ENCODE peak calls at places on chromosomes 6 and 20, in ten cellular contexts. R, Y, U, L, M, T, V, K, O and X are unnamed samples.

GRCh38 chr6:136511397-136511796 is 38.8 kb downstream of the MAP7 start:
- DNase-seq in M (no peak), L (no peak), V (no peak), T (no peak), R (no peak), U (no peak), O (no peak), Y (no peak), K (no peak), X (no peak)

GRCh38 chr6:79946773-79947190 is 571 bp downstream of the ELOVL4 start:
- DNase-seq in K (peak), Y (no peak), R (peak), T (no peak), O (no peak), M (peak), L (peak), V (peak), U (peak), X (peak)

GRCh38 chr6:148203970-148204369 is 138.7 kb upstream of the SASH1 start:
- DNase-seq in R (no peak), V (no peak), T (no peak), O (no peak), L (no peak), Y (no peak), U (no peak), K (peak), M (peak), X (peak)

GRCh38 chr6:132401941-132402275 is 633 bp upstream of the MOXD1 start:
- DNase-seq in R (no peak), U (no peak), L (no peak), K (no peak), M (no peak), V (peak), O (no peak), Y (no peak), T (no peak), X (no peak)

GRCh38 chr20:49948178-49948577 is 12.0 kb downstream of the RNF114 start:
- DNase-seq in Y (no peak), R (no peak), U (no peak), T (no peak), K (no peak), V (no peak), M (no peak), L (no peak), O (no peak), X (no peak)

GRCh38 chr6:14922306-14922705 is 323.6 kb upstream of the JARID2 start:
- DNase-seq in V (peak), O (no peak), R (no peak), U (no peak), K (no peak), M (no peak), Y (no peak), L (no peak), T (no peak), X (no peak)

GRCh38 chr20:59605691-59606364 is 1.5 kb downstream of the PHACTR3 start:
- DNase-seq in K (no peak), R (no peak), U (no peak), T (no peak), L (no peak), Y (no peak), M (no peak), O (no peak), V (peak), X (no peak)

GRCh38 chr6:170063851-170064617 is 226.8 kb downstream of the DLL1 start:
- DNase-seq in U (no peak), L (no peak), V (no peak), Y (no peak), R (no peak), K (no peak), T (peak), O (no peak), M (no peak), X (no peak)

GRCh38 chr20:20358801-20359200 is 9.1 kb upstream of the INSM1 start:
- DNase-seq in R (no peak), O (no peak), U (no peak), K (no peak), T (no peak), L (no peak), M (no peak), V (no peak), Y (no peak), X (no peak)

GRCh38 chr6:7730411-7730810 is 4.5 kb downstream of the BMP6 start:
- DNase-seq in Y (no peak), O (no peak), L (no peak), K (no peak), T (no peak), R (no peak), M (no peak), V (no peak), U (no peak), X (no peak)

GRCh38 chr6:75932067-75932466 is 140.4 kb downstream of the IMPG1 start:
- DNase-seq in V (peak), K (peak), O (peak), L (peak), M (peak), T (no peak), U (no peak), Y (no peak), R (no peak), X (no peak)

GRCh38 chr6:35483892-35484645 is 12.8 kb downstream of the TEAD3 start:
- DNase-seq in O (no peak), K (peak), U (no peak), V (no peak), T (no peak), L (no peak), Y (no peak), R (no peak), M (no peak), X (no peak)

GRCh38 chr6:127606131-127606562 is 29.2 kb downstream of the C6orf58 start:
- DNase-seq in Y (no peak), U (peak), K (peak), R (peak), T (no peak), V (peak), O (peak), L (no peak), M (peak), X (no peak)